ENCODE peak calls at places on chromosomes 13 and 19, in eight cellular contexts. H, P, K, I, N, U, A and J are unnamed samples.

GRCh38 chr13:47794963-47795362 is 206.1 kb downstream of the SUCLA2 start:
- DNase-seq in H (no peak), P (no peak), K (no peak), I (no peak), N (peak), U (no peak), A (no peak), J (no peak)

GRCh38 chr19:2974342-2974932 is 2.9 kb upstream of the TLE6 start:
- DNase-seq in H (no peak), P (no peak), K (peak), I (no peak), N (no peak), U (no peak), A (no peak), J (no peak)

GRCh38 chr19:43634877-43635560 is 4.6 kb downstream of the CADM4 start:
- DNase-seq in H (no peak), P (no peak), K (no peak), I (no peak), N (no peak), U (no peak), A (no peak), J (peak)

GRCh38 chr13:59744747-59745394 is 418.9 kb downstream of the DIAPH3 start:
- DNase-seq in H (no peak), P (no peak), K (no peak), I (no peak), N (no peak), U (no peak), A (no peak), J (no peak)

GRCh38 chr19:41297628-41298326 is 12.2 kb upstream of the CCDC97 start:
- DNase-seq in H (no peak), P (no peak), K (peak), I (no peak), N (peak), U (no peak), A (peak), J (no peak)

GRCh38 chr13:99214691-99215090 is 14.0 kb downstream of the UBAC2 start:
- DNase-seq in H (no peak), P (no peak), K (no peak), I (no peak), N (no peak), U (no peak), A (no peak), J (no peak)

GRCh38 chr13:27627377-27627776 is 5.7 kb downstream of the POLR1D start:
- DNase-seq in H (no peak), P (no peak), K (no peak), I (no peak), N (no peak), U (no peak), A (no peak), J (no peak)

GRCh38 chr13:52127783-52128702 is 830 bp downstream of the NEK5 start:
- DNase-seq in H (no peak), P (peak), K (peak), I (peak), N (peak), U (peak), A (peak), J (peak)

GRCh38 chr19:4362871-4363545 is 19.6 kb downstream of the MPND start:
- DNase-seq in H (no peak), P (no peak), K (peak), I (no peak), N (peak), U (no peak), A (no peak), J (peak)

GRCh38 chr19:3095375-3096191 is 1.4 kb downstream of the GNA11 start:
- DNase-seq in H (no peak), P (peak), K (no peak), I (peak), N (peak), U (no peak), A (peak), J (peak)

GRCh38 chr19:15430526-15431120 is 11.8 kb upstream of the AKAP8L start:
- DNase-seq in H (no peak), P (no peak), K (no peak), I (no peak), N (no peak), U (no peak), A (no peak), J (no peak)

GRCh38 chr19:56875717-56876116 is 35.2 kb upstream of the PEG3 start:
- DNase-seq in H (no peak), P (no peak), K (no peak), I (no peak), N (no peak), U (no peak), A (no peak), J (no peak)

GRCh38 chr13:99103536-99103935 is 97.1 kb upstream of the UBAC2 start:
- DNase-seq in H (no peak), P (no peak), K (no peak), I (no peak), N (no peak), U (no peak), A (no peak), J (peak)

GRCh38 chr19:8441725-8442544 is 2.8 kb upstream of the HNRNPM start:
- DNase-seq in H (no peak), P (no peak), K (peak), I (no peak), N (no peak), U (no peak), A (no peak), J (peak)

GRCh38 chr19:21094347-21095025 is 12.5 kb downstream of the ZNF714 start:
- DNase-seq in H (no peak), P (no peak), K (no peak), I (no peak), N (no peak), U (no peak), A (no peak), J (no peak)